ENCODE peak calls at places on chromosomes 6 and 20, in nine cellular contexts. V is choroid plexus epithelial cell; T is CD8-positive, alpha-beta memory T cell; Y is fibroblast of the aortic adventitia; M is NT2/D1; Q is H7; E is astrocyte of the cerebellum; G is ascending aorta; W is SJSA1. K is an unnamed sample.

GRCh38 chr20:17626217-17627007 is 55.6 kb downstream of the RRBP1 start:
- DNase-seq in G (no peak), M (no peak), V (no peak), E (no peak), Y (no peak), T (no peak), Q (peak; percentile 38), W (no peak), K (peak; percentile 92)

GRCh38 chr20:7723284-7723683 is 217.0 kb downstream of the HAO1 start:
- DNase-seq in Y (peak; percentile 93), M (no peak), W (no peak), Q (no peak), V (peak; percentile 48), T (no peak), G (no peak), E (no peak), K (no peak)

GRCh38 chr20:60650087-60650486 is 602.0 kb upstream of the CDH4 start:
- DNase-seq in Y (no peak), W (no peak), M (no peak), Q (no peak), G (no peak), T (no peak), E (no peak), V (no peak), K (no peak)

GRCh38 chr6:36722879-36723278 is 25.3 kb downstream of the RAB44 start:
- DNase-seq in V (no peak), E (no peak), Q (no peak), T (no peak), M (no peak), G (no peak), W (no peak), Y (no peak), K (no peak)

GRCh38 chr20:35345189-35345588 is 53.0 kb upstream of the FAM83C start:
- DNase-seq in Y (no peak), G (no peak), V (no peak), Q (no peak), M (no peak), W (no peak), T (no peak), E (no peak), K (no peak)

GRCh38 chr20:22456109-22456508 is 128.3 kb downstream of the FOXA2 start:
- DNase-seq in E (no peak), Y (no peak), Q (peak; percentile 73), G (no peak), T (no peak), M (peak; percentile 46), V (no peak), W (no peak), K (no peak)

GRCh38 chr20:21162631-21163030 is 36.7 kb downstream of the KIZ start:
- DNase-seq in V (no peak), W (no peak), E (no peak), T (no peak), Q (no peak), Y (no peak), M (no peak), G (no peak), K (no peak)

GRCh38 chr20:25054133-25054820 is 3.7 kb downstream of the ACSS1 start:
- DNase-seq in Y (no peak), Q (no peak), G (no peak), M (no peak), W (no peak), V (no peak), T (peak; percentile 23), E (no peak), K (peak; percentile 46)

GRCh38 chr6:33609444-33610034 is 11.6 kb upstream of the ITPR3 start:
- DNase-seq in W (no peak), V (no peak), G (no peak), M (no peak), Q (no peak), T (no peak), Y (peak; percentile 88), E (no peak), K (no peak)

GRCh38 chr6:167501831-167502385 is 177.0 kb downstream of the TTLL2 start:
- DNase-seq in Q (peak; percentile 84), W (no peak), G (no peak), V (peak; percentile 24), Y (no peak), E (no peak), M (no peak), T (no peak), K (peak; percentile 82)

GRCh38 chr20:32583581-32584045 is 1.5 kb downstream of the NOL4L start:
- DNase-seq in M (no peak), Y (no peak), W (no peak), T (peak; percentile 51), V (no peak), Q (peak; percentile 92), E (no peak), G (no peak), K (no peak)

GRCh38 chr6:162404926-162405325 is 322.6 kb downstream of the PRKN start:
- DNase-seq in W (no peak), Q (no peak), E (no peak), M (no peak), G (no peak), V (peak; percentile 24), Y (no peak), T (no peak), K (no peak)

DNA sequence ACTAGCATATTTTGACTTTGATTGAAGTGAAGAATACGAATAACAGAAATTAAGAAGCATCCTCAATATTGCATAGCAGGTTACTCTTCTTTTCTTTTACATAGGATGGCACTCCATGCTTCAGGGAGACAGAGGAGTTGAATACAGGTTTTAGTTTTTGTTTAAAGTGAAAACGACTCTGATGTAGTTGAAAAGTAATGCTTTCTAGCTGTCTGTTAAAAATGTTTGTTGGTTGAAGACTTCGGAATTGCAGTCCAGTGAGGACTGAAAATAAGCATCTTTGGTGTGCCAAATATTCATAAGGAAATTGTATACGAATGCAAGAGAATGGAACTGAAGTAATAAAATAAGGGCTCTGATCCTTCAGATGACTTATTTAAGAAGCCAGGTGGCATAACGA is 618 bp upstream of the SLC16A10 start:
- DNase-seq in E (no peak), V (no peak), T (no peak), G (no peak), Q (no peak), W (no peak), Y (peak; percentile 5), M (no peak), K (no peak)
- H3K4me3 ChIP-seq in E (peak overlapping the region; percentile 48), V (peak overlapping the region; percentile 56), T (peak overlapping the region; percentile 66), G (peak overlapping the region; percentile 85), Q (peak overlapping the region; percentile 67), W (peak overlapping the region; percentile 45), Y (peak overlapping the region; percentile 54), M (peak overlapping the region; percentile 45), K (peak overlapping the region; percentile 60)

GRCh38 chr6:51533962-51534361 is 553.5 kb downstream of the PKHD1 start:
- DNase-seq in G (no peak), E (no peak), M (no peak), V (no peak), W (no peak), Q (no peak), Y (no peak), T (no peak), K (no peak)

GRCh38 chr6:51531623-51532022 is 555.8 kb downstream of the PKHD1 start:
- DNase-seq in M (no peak), E (no peak), T (no peak), W (no peak), G (no peak), V (no peak), Q (no peak), Y (no peak), K (no peak)

GRCh38 chr6:51536728-51537127 is 550.7 kb downstream of the PKHD1 start:
- DNase-seq in Q (no peak), T (no peak), G (no peak), V (no peak), W (no peak), E (no peak), Y (no peak), M (no peak), K (no peak)

DNA sequence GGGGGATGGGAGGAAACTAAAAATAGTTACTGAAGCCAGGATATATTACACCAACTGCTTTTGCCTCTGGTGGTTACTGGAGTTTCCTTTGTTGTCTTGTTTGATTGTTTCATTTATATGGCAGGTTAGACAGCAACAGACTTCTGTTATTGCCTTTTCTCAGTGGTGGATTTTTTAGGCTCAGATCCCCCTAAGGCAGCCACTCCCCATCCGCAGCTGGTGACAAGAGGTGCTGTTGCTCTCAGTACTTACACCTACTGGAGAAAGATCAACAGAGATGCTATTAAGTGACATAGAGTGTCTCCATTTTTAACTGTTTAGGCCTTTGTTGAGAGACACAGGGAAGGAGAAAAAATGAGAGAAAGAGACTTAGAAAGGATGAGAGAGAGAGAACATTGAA is 552.1 kb downstream of the PKHD1 start:
- DNase-seq in V (no peak), W (no peak), M (no peak), Q (no peak), E (no peak), G (no peak), T (no peak), Y (no peak), K (no peak)
- H3K4me3 ChIP-seq in V (no peak overlapping the region), W (no peak overlapping the region), M (no peak overlapping the region), Q (no peak overlapping the region), E (no peak overlapping the region), G (no peak overlapping the region), T (no peak overlapping the region), Y (no peak overlapping the region), K (no peak overlapping the region)

GRCh38 chr6:46130665-46131064 is 876 bp downstream of the ENPP4 start:
- DNase-seq in Y (peak; percentile 3), W (no peak), M (no peak), E (no peak), V (no peak), G (no peak), Q (no peak), T (no peak), K (no peak)

GRCh38 chr6:46134216-46134615 is 4.4 kb downstream of the ENPP4 start:
- DNase-seq in T (no peak), E (no peak), Y (no peak), M (no peak), G (no peak), W (no peak), V (no peak), Q (peak; percentile 10), K (no peak)

GRCh38 chr6:46129634-46130505 is at the start of gene ENPP4:
- DNase-seq in T (peak; percentile 94), Q (peak; percentile 96), Y (peak; percentile 80), V (peak; percentile 67), G (peak; percentile 43), W (peak; percentile 80), M (peak; percentile 71), E (peak; percentile 62), K (peak; percentile 89)

GRCh38 chr6:46128476-46128875 is 1.3 kb upstream of the ENPP4 start:
- DNase-seq in Q (no peak), G (no peak), T (no peak), E (no peak), V (no peak), W (no peak), Y (no peak), M (no peak), K (no peak)

DNA sequence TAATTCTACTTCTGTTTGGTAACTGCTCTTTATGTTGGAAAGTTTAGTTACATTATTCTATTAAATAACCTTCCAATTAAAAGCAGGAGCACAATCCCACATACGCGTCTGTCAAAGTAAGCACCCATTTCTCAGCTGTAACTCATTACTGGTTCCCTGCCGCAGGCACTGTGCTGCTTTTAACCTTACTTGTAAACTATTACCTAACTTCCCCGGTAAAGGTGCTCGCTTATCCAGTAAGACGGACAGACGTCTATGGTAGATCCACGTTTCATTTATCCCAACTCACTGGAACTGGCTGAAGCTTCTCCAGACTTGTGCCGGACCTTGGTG is 522 bp upstream of the ENPP4 start:
- DNase-seq in Q (no peak), E (no peak), V (no peak), T (no peak), G (no peak), M (no peak), W (no peak), Y (no peak), K (no peak)
- H3K4me3 ChIP-seq in Q (peak overlapping the region; percentile 56), E (peak overlapping the region; percentile 63), V (peak overlapping the region; percentile 46), T (peak overlapping the region; percentile 82), G (peak overlapping the region; percentile 76), M (peak overlapping the region; percentile 58), W (peak overlapping the region; percentile 49), Y (peak overlapping the region; percentile 67), K (peak overlapping the region; percentile 76)

GRCh38 chr6:138979813-138980668 is 8.0 kb downstream of the REPS1 start:
- DNase-seq in Y (no peak), E (no peak), M (no peak), G (no peak), W (no peak), T (no peak), V (no peak), Q (no peak), K (no peak)
- H3K4me3 ChIP-seq in Y (no peak overlapping the region), E (no peak overlapping the region), M (no peak overlapping the region), G (no peak overlapping the region), W (no peak overlapping the region), T (no peak overlapping the region), V (no peak overlapping the region), Q (no peak overlapping the region), K (no peak overlapping the region)

K was measured in right lobe of liver.